ENCODE peak calls at places on chromosomes 4 and X, in seven cellular contexts. U is CD4-positive, alpha-beta T cell; P is fibroblast of pulmonary artery; D is AG09309; J is AG10803; S is CD8-positive, alpha-beta T cell; O is gastrocnemius medialis. B is an unnamed sample.

GRCh38 chr4:88697588-88698329 is at the start of gene NAP1L5:
- DNase-seq in U (peak), P (peak), D (no peak), J (peak), S (peak), O (peak), B (no peak)

GRCh38 chr4:154465085-154465484 is 26.5 kb downstream of the DCHS2 start:
- DNase-seq in U (no peak), P (no peak), D (no peak), J (peak), S (no peak), O (no peak), B (no peak)

GRCh38 chrX:32408389-32408788 is 803.0 kb downstream of the DMD start:
- DNase-seq in U (no peak), P (peak), D (no peak), J (no peak), S (no peak), O (no peak), B (no peak)

GRCh38 chr4:179415842-179416223 is 1973.6 kb upstream of the AGA start:
- DNase-seq in U (no peak), P (no peak), D (no peak), J (no peak), S (no peak), O (no peak), B (no peak)

GRCh38 chr4:153541426-153542096 is 75.4 kb downstream of the TMEM131L start:
- DNase-seq in U (no peak), P (peak), D (peak), J (peak), S (no peak), O (no peak), B (no peak)

GRCh38 chrX:76183289-76184057 is 10.6 kb downstream of the PBDC1 start:
- DNase-seq in U (no peak), P (peak), D (peak), J (peak), S (no peak), O (no peak), B (no peak)

GRCh38 chr4:188295899-188296298 is 156.7 kb downstream of the TRIML1 start:
- DNase-seq in U (no peak), P (peak), D (no peak), J (peak), S (no peak), O (no peak), B (no peak)

GRCh38 chr4:183349673-183350072 is 27.4 kb upstream of the CLDN24 start:
- DNase-seq in U (no peak), P (no peak), D (peak), J (peak), S (no peak), O (no peak), B (no peak)

GRCh38 chr4:123170843-123171242 is 225.8 kb upstream of the SPRY1 start:
- DNase-seq in U (no peak), P (peak), D (no peak), J (no peak), S (no peak), O (no peak), B (no peak)

GRCh38 chr4:177308125-177308524 is 1.5 kb upstream of the NEIL3 start:
- DNase-seq in U (no peak), P (peak), D (peak), J (peak), S (no peak), O (no peak), B (no peak)

GRCh38 chr4:6616087-6616995 is 24.1 kb upstream of the MRFAP1 start:
- DNase-seq in U (no peak), P (no peak), D (no peak), J (no peak), S (no peak), O (no peak), B (no peak)

GRCh38 chr4:112968456-112969159 is 80.8 kb upstream of the ANK2 start:
- DNase-seq in U (no peak), P (peak), D (no peak), J (peak), S (no peak), O (no peak), B (no peak)

GRCh38 chr4:67700119-67700873 is 659 bp downstream of the UBA6 start:
- DNase-seq in U (no peak), P (peak), D (no peak), J (peak), S (no peak), O (no peak), B (no peak)

GRCh38 chr4:140703463-140703862 is 52.7 kb downstream of the TBC1D9 start:
- DNase-seq in U (no peak), P (peak), D (no peak), J (peak), S (no peak), O (no peak), B (no peak)

GRCh38 chr4:7824218-7824617 is 115.4 kb downstream of the AFAP1 start:
- DNase-seq in U (no peak), P (no peak), D (no peak), J (no peak), S (no peak), O (no peak), B (no peak)

GRCh38 chrX:153226344-153227190 is 47.5 kb downstream of the MAGEA1 start:
- DNase-seq in U (no peak), P (peak), D (no peak), J (peak), S (no peak), O (no peak), B (peak)

GRCh38 chr4:79042079-79042674 is 102.9 kb upstream of the PAQR3 start:
- DNase-seq in U (no peak), P (peak), D (no peak), J (peak), S (no peak), O (no peak), B (no peak)

GRCh38 chrX:152932144-152932543 is 34.3 kb downstream of the ZNF185 start:
- DNase-seq in U (no peak), P (no peak), D (no peak), J (no peak), S (no peak), O (no peak), B (no peak)

DNA sequence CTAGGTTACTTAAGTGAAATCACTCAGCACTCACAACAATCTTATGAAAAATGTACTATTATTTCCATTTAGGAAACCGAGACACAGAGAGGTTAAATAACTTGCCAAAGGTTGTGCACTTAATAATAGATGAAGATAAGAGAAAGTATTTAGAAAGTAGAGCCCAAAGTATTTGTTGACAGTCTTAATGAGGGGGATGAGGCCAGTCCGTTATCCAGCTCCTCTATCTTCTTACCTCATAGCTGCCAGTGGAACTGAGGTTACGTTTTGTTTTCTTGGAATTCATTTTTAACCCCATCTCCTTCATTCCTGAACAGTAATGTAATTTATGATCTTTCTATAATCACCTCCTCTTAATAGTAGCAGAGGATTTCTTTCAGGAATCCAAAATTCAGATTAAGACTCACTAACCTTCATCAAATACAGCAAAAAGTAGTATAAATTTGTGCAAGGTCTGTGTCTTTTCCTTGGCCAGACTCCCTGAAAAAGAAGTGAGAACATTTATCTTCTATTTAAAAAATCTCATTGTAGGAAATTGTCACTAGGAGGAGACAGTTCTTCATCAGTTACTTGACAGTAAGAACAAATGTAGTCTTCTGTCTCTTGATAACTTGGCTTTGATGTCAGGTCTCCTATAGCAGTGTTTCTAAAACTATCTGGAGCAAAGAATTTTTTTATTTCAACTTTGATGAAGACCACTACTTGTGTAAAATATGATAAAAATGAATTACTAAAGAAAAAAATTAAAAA is 35.5 kb downstream of the F8 start:
- DNase-seq in U (no peak), P (peak), D (no peak), J (peak), S (no peak), O (no peak), B (no peak)
- TF ChIP-seq CTCF in U (no peak), P (peak), D (no peak), J (no peak), S (no peak), O (no peak), B (no peak)

DNA sequence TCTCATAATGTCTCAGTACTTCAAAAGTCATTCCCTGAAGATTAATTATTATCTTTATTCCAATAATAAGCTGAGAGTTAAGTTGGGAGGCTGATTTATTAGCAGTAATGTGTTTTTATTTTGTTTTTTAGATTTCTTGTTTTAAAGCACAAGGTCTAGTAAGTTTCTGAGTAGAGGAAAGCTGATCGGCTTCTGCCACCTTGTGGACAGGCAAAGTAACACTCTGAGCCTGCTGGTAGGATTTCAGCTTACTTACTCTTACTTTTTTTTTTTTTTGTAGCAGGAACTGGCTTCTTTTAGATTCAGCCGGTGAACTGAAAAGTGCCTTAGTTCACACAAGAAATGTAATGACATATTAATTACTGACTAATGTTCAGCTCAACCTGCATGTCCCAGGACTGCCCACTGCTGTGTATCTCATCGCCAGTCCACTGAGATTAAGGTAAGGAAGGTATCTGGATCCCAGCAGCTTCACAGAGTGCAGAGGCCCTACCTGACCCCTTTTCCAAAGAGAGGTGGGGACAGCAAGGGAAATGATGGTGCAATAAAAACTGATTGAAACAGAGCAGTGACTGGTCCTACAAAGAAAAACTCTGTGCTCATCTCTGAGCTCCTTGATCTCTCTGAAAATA is 126.5 kb downstream of the ADGRA3 start:
- DNase-seq in U (no peak), P (peak), D (peak), J (peak), S (peak), O (no peak), B (no peak)
- TF ChIP-seq CTCF in U (peak), P (peak), D (peak), J (peak), S (peak), O (no peak), B (no peak)

GRCh38 chr4:118883861-118884260 is 4.8 kb upstream of the SYNPO2 start:
- DNase-seq in U (no peak), P (no peak), D (no peak), J (no peak), S (no peak), O (no peak), B (no peak)
- TF ChIP-seq CTCF in U (no peak), P (peak), D (peak), J (no peak), S (no peak), O (no peak), B (no peak)

DNA sequence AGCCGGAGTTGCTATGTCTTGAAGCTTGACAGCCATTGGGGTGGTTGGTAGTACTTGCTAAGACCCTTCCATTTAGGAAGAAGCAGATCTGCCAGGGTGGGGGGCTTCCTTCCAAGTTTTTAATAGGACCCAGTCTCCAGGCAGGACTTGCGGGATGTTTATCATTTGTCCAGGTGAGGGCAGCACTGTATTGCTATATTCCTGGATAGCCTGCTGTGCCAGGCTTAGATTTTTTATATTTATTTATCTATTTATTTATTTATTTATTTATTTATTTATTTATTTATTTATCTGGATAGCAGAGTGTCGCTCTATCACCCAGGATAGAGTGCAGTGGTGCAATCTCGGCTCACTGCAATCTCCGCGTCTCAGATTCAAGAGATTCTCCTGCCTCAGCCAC is 87.4 kb upstream of the CT45A1 start:
- DNase-seq in U (no peak), P (peak), D (no peak), J (peak), S (no peak), O (no peak), B (no peak)
- TF ChIP-seq CTCF in U (no peak), P (no peak), D (peak), J (no peak), S (no peak), O (no peak), B (no peak)

GRCh38 chr4:89836897-89837384 is at the start of gene SNCA:
- DNase-seq in U (no peak), P (peak), D (no peak), J (no peak), S (peak), O (no peak), B (no peak)

GRCh38 chr4:89836031-89836777 is 757 bp downstream of the SNCA start:
- DNase-seq in U (no peak), P (no peak), D (no peak), J (no peak), S (no peak), O (no peak), B (no peak)

GRCh38 chr4:89838005-89838404 is 1.0 kb upstream of the SNCA start:
- DNase-seq in U (no peak), P (peak), D (no peak), J (no peak), S (no peak), O (no peak), B (no peak)

GRCh38 chr4:89839558-89839957 is 2.6 kb upstream of the SNCA start:
- DNase-seq in U (no peak), P (no peak), D (no peak), J (no peak), S (no peak), O (no peak), B (no peak)

GRCh38 chr4:89837385-89837995 is 529 bp upstream of the SNCA start:
- DNase-seq in U (no peak), P (peak), D (no peak), J (no peak), S (no peak), O (no peak), B (no peak)
- TF ChIP-seq CTCF in U (no peak), P (no peak), D (no peak), J (no peak), S (no peak), O (no peak), B (no peak)

GRCh38 chr4:15332377-15332776 is 95.5 kb upstream of the C1QTNF7 start:
- DNase-seq in U (no peak), P (no peak), D (no peak), J (peak), S (no peak), O (no peak), B (no peak)

GRCh38 chr4:15331930-15332329 is 95.9 kb upstream of the C1QTNF7 start:
- DNase-seq in U (no peak), P (no peak), D (no peak), J (no peak), S (no peak), O (no peak), B (no peak)

GRCh38 chr4:15322016-15322415 is 105.8 kb upstream of the C1QTNF7 start:
- DNase-seq in U (no peak), P (no peak), D (no peak), J (no peak), S (no peak), O (no peak), B (no peak)

GRCh38 chr4:15325987-15326386 is 101.8 kb upstream of the C1QTNF7 start:
- DNase-seq in U (no peak), P (no peak), D (no peak), J (no peak), S (no peak), O (no peak), B (no peak)

DNA sequence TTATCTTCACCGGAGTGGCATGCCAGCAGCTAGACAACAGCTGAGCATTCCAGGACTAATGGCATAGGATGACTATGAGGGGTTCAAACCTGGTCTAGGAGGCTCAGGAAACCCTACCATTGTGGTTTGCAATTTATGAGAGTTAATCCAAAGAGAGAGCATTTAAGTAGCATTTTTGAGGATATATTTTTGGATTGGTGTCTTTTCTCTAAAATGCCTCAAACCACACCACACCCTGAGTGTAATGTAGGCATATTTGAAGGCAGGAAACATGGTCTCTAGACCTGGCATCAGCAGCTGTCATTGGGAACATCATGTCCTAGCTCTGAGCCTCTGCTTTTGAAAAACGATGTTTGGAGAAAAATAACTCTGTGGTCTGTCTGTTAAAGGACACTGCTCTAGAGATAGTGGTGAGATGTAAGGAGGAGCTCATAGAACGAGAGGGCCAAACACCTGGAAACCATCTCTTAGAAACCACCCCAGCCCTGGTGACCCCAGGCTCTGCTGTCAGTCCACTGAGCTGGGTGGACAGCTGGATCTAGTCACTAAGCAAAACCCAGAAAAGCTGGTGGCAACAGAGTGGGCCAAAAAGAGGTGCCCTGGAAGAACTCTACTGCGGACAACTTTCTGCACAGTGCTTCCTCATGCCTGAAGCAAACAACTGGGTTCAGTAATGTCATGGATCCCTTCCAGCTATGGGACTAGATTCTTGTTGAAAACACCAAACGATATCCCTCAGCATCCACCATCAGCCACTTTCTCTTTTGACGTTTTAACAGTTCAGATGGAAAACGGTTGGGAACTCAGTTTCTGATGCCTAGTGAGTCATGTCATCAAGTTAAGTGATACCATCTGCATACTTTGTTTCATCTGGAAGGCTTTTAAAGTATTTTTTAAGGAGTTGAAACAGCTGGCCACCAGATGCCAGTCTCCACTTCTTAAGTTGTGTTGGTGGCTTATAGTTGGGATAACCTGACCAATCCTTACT is 100.2 kb upstream of the C1QTNF7 start:
- DNase-seq in U (no peak), P (peak), D (peak), J (peak), S (no peak), O (no peak), B (no peak)
- TF ChIP-seq CTCF in U (no peak), P (no peak), D (peak), J (no peak), S (no peak), O (no peak), B (no peak)

GRCh38 chr4:87497141-87497540 is 32.0 kb downstream of the SPARCL1 start:
- DNase-seq in U (no peak), P (no peak), D (no peak), J (no peak), S (no peak), O (no peak), B (no peak)
- TF ChIP-seq CTCF in U (no peak), P (peak), D (peak), J (peak), S (no peak), O (no peak), B (no peak)

GRCh38 chr4:151561551-151562256 is 152.7 kb downstream of the FHIP1A start:
- DNase-seq in U (no peak), P (no peak), D (no peak), J (peak), S (no peak), O (no peak), B (no peak)
- TF ChIP-seq CTCF in U (no peak), P (no peak), D (no peak), J (no peak), S (no peak), O (no peak), B (no peak)

B was measured in omental fat pad.